ENCODE peak calls at places on chromosomes 11 and 22, in eight cellular contexts. One of them, this sample, is unnamed.

GRCh38 chr22:33018232-33018864 is 39.8 kb downstream of the SYN3 start:
- DNase-seq in OCI-LY7: peak
- DNase-seq in GM23248: peak
- DNase-seq in hepatocyte: peak
- DNase-seq in HCT116: peak
- DNase-seq in PC-3: peak
- DNase-seq in MM.1S: peak
- DNase-seq in GM23338: peak
- DNase-seq in this sample: peak

GRCh38 chr11:2304156-2305139 is 2.6 kb downstream of the TSPAN32 start:
- DNase-seq in OCI-LY7: no peak
- DNase-seq in GM23248: no peak
- DNase-seq in hepatocyte: no peak
- DNase-seq in HCT116: no peak
- DNase-seq in PC-3: no peak
- DNase-seq in MM.1S: no peak
- DNase-seq in GM23338: no peak
- DNase-seq in this sample: no peak

GRCh38 chr11:68840661-68841653 is 759 bp downstream of the CPT1A start:
- DNase-seq in OCI-LY7: peak
- DNase-seq in GM23248: peak
- DNase-seq in hepatocyte: peak
- DNase-seq in HCT116: no peak
- DNase-seq in PC-3: peak
- DNase-seq in MM.1S: peak
- DNase-seq in GM23338: peak
- DNase-seq in this sample: peak

GRCh38 chr11:8060801-8061554 is 20.0 kb upstream of the TUB start:
- DNase-seq in OCI-LY7: no peak
- DNase-seq in GM23248: peak
- DNase-seq in hepatocyte: no peak
- DNase-seq in HCT116: no peak
- DNase-seq in PC-3: no peak
- DNase-seq in MM.1S: no peak
- DNase-seq in GM23338: no peak
- DNase-seq in this sample: no peak

GRCh38 chr11:32643526-32643925 is 59.9 kb downstream of the EIF3M start:
- DNase-seq in OCI-LY7: no peak
- DNase-seq in GM23248: peak
- DNase-seq in hepatocyte: no peak
- DNase-seq in HCT116: no peak
- DNase-seq in PC-3: peak
- DNase-seq in MM.1S: no peak
- DNase-seq in GM23338: no peak
- DNase-seq in this sample: no peak

GRCh38 chr11:114193730-114194674 is 102.2 kb upstream of the NNMT start:
- DNase-seq in OCI-LY7: no peak
- DNase-seq in GM23248: no peak
- DNase-seq in hepatocyte: no peak
- DNase-seq in HCT116: no peak
- DNase-seq in PC-3: no peak
- DNase-seq in MM.1S: no peak
- DNase-seq in GM23338: no peak
- DNase-seq in this sample: no peak

GRCh38 chr11:33703234-33703633 is 2.6 kb upstream of the C11orf91 start:
- DNase-seq in OCI-LY7: no peak
- DNase-seq in GM23248: no peak
- DNase-seq in hepatocyte: peak
- DNase-seq in HCT116: no peak
- DNase-seq in PC-3: no peak
- DNase-seq in MM.1S: no peak
- DNase-seq in GM23338: no peak
- DNase-seq in this sample: no peak

GRCh38 chr11:117239295-117239694 is 6.8 kb downstream of the RNF214 start:
- DNase-seq in OCI-LY7: no peak
- DNase-seq in GM23248: peak
- DNase-seq in hepatocyte: peak
- DNase-seq in HCT116: no peak
- DNase-seq in PC-3: peak
- DNase-seq in MM.1S: no peak
- DNase-seq in GM23338: no peak
- DNase-seq in this sample: no peak

GRCh38 chr11:67287355-67288197 is 1.5 kb upstream of the ANKRD13D start:
- DNase-seq in OCI-LY7: peak
- DNase-seq in GM23248: no peak
- DNase-seq in hepatocyte: no peak
- DNase-seq in HCT116: no peak
- DNase-seq in PC-3: no peak
- DNase-seq in MM.1S: no peak
- DNase-seq in GM23338: no peak
- DNase-seq in this sample: no peak

GRCh38 chr22:32628626-32629587 is 154.3 kb downstream of the FBXO7 start:
- DNase-seq in OCI-LY7: no peak
- DNase-seq in GM23248: peak
- DNase-seq in hepatocyte: peak
- DNase-seq in HCT116: no peak
- DNase-seq in PC-3: no peak
- DNase-seq in MM.1S: peak
- DNase-seq in GM23338: no peak
- DNase-seq in this sample: no peak

GRCh38 chr11:2525941-2526807 is 81.4 kb downstream of the KCNQ1 start:
- DNase-seq in OCI-LY7: no peak
- DNase-seq in GM23248: no peak
- DNase-seq in hepatocyte: no peak
- DNase-seq in HCT116: no peak
- DNase-seq in PC-3: no peak
- DNase-seq in MM.1S: no peak
- DNase-seq in GM23338: no peak
- DNase-seq in this sample: no peak

GRCh38 chr11:2104524-2105440 is 34.4 kb downstream of the IGF2 start:
- DNase-seq in OCI-LY7: no peak
- DNase-seq in GM23248: no peak
- DNase-seq in hepatocyte: no peak
- DNase-seq in HCT116: no peak
- DNase-seq in PC-3: no peak
- DNase-seq in MM.1S: no peak
- DNase-seq in GM23338: no peak
- DNase-seq in this sample: no peak

GRCh38 chr22:40975346-40975745 is 24.2 kb downstream of the RBX1 start:
- DNase-seq in OCI-LY7: no peak
- DNase-seq in GM23248: peak
- DNase-seq in hepatocyte: no peak
- DNase-seq in HCT116: no peak
- DNase-seq in PC-3: no peak
- DNase-seq in MM.1S: no peak
- DNase-seq in GM23338: no peak
- DNase-seq in this sample: no peak

GRCh38 chr11:19161651-19162050 is 40.1 kb downstream of the CSRP3 start:
- DNase-seq in OCI-LY7: no peak
- DNase-seq in GM23248: no peak
- DNase-seq in hepatocyte: no peak
- DNase-seq in HCT116: no peak
- DNase-seq in PC-3: no peak
- DNase-seq in MM.1S: no peak
- DNase-seq in GM23338: no peak
- DNase-seq in this sample: no peak

GRCh38 chr11:19162946-19163345 is 38.8 kb downstream of the CSRP3 start:
- DNase-seq in OCI-LY7: no peak
- DNase-seq in GM23248: no peak
- DNase-seq in hepatocyte: no peak
- DNase-seq in HCT116: no peak
- DNase-seq in PC-3: no peak
- DNase-seq in MM.1S: no peak
- DNase-seq in GM23338: no peak
- DNase-seq in this sample: no peak

GRCh38 chr11:19164881-19165280 is 36.9 kb downstream of the CSRP3 start:
- DNase-seq in OCI-LY7: no peak
- DNase-seq in GM23248: no peak
- DNase-seq in hepatocyte: no peak
- DNase-seq in HCT116: no peak
- DNase-seq in PC-3: no peak
- DNase-seq in MM.1S: no peak
- DNase-seq in GM23338: no peak
- DNase-seq in this sample: no peak

GRCh38 chr11:19164230-19164855 is 37.4 kb downstream of the CSRP3 start:
- DNase-seq in OCI-LY7: no peak
- DNase-seq in GM23248: no peak
- DNase-seq in hepatocyte: no peak
- DNase-seq in HCT116: no peak
- DNase-seq in PC-3: no peak
- DNase-seq in MM.1S: no peak
- DNase-seq in GM23338: no peak
- DNase-seq in this sample: no peak

DNA sequence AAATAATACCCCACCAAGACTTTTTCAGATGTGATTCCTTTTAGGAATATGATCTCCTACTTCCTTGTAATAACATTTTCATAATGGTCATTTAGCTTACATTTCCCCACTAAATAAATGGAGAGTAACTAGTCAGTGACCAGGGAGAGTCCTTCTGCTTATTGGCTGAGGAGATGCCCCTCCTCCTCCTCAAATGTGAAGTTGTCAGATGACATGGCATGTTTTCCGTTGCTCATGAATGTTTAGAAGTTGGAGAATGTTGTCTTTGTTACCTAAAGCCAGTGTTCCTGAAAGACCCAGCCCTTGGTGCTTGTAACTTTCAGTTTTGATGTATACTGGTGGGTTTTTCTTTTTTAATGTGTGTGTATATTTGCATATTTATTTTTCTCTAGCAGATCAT is 38.2 kb downstream of the CSRP3 start:
- DNase-seq in OCI-LY7: no peak
- DNase-seq in GM23248: no peak
- DNase-seq in hepatocyte: no peak
- DNase-seq in HCT116: no peak
- DNase-seq in PC-3: no peak
- DNase-seq in MM.1S: no peak
- DNase-seq in GM23338: no peak
- DNase-seq in this sample: no peak
- TF ChIP-seq EZH2phosphoT487 in OCI-LY7: no peak
- TF ChIP-seq EZH2phosphoT487 in GM23248: no peak
- TF ChIP-seq EZH2phosphoT487 in hepatocyte: no peak
- TF ChIP-seq EZH2phosphoT487 in HCT116: no peak
- TF ChIP-seq EZH2phosphoT487 in PC-3: no peak
- TF ChIP-seq EZH2phosphoT487 in MM.1S: no peak
- TF ChIP-seq EZH2phosphoT487 in GM23338: no peak
- TF ChIP-seq EZH2phosphoT487 in this sample: no peak

GRCh38 chr22:46618104-46618647 is 2.0 kb upstream of the GRAMD4 start:
- DNase-seq in OCI-LY7: no peak
- DNase-seq in GM23248: no peak
- DNase-seq in hepatocyte: no peak
- DNase-seq in HCT116: no peak
- DNase-seq in PC-3: no peak
- DNase-seq in MM.1S: no peak
- DNase-seq in GM23338: no peak
- DNase-seq in this sample: no peak

GRCh38 chr22:46619830-46620501 is at the start of gene GRAMD4:
- DNase-seq in OCI-LY7: no peak
- DNase-seq in GM23248: peak
- DNase-seq in hepatocyte: no peak
- DNase-seq in HCT116: no peak
- DNase-seq in PC-3: no peak
- DNase-seq in MM.1S: no peak
- DNase-seq in GM23338: no peak
- DNase-seq in this sample: peak

GRCh38 chr22:46617250-46618103 is 2.7 kb upstream of the GRAMD4 start:
- DNase-seq in OCI-LY7: no peak
- DNase-seq in GM23248: peak
- DNase-seq in hepatocyte: no peak
- DNase-seq in HCT116: no peak
- DNase-seq in PC-3: no peak
- DNase-seq in MM.1S: no peak
- DNase-seq in GM23338: no peak
- DNase-seq in this sample: no peak

GRCh38 chr22:46619240-46619829 is 851 bp upstream of the GRAMD4 start:
- DNase-seq in OCI-LY7: no peak
- DNase-seq in GM23248: no peak
- DNase-seq in hepatocyte: no peak
- DNase-seq in HCT116: no peak
- DNase-seq in PC-3: no peak
- DNase-seq in MM.1S: no peak
- DNase-seq in GM23338: no peak
- DNase-seq in this sample: no peak

GRCh38 chr22:46618667-46619066 is 1.5 kb upstream of the GRAMD4 start:
- DNase-seq in OCI-LY7: no peak
- DNase-seq in GM23248: no peak
- DNase-seq in hepatocyte: no peak
- DNase-seq in HCT116: no peak
- DNase-seq in PC-3: no peak
- DNase-seq in MM.1S: no peak
- DNase-seq in GM23338: no peak
- DNase-seq in this sample: no peak
- H3K4me3 ChIP-seq in OCI-LY7: no peak
- H3K4me3 ChIP-seq in GM23248: no peak
- H3K4me3 ChIP-seq in hepatocyte: no peak
- H3K4me3 ChIP-seq in HCT116: no peak
- H3K4me3 ChIP-seq in PC-3: no peak
- H3K4me3 ChIP-seq in MM.1S: no peak
- H3K4me3 ChIP-seq in GM23338: no peak
- H3K4me3 ChIP-seq in this sample: no peak

GRCh38 chr11:13242564-13242963 is 35.0 kb upstream of the BMAL1 start:
- DNase-seq in OCI-LY7: no peak
- DNase-seq in GM23248: peak
- DNase-seq in hepatocyte: no peak
- DNase-seq in HCT116: no peak
- DNase-seq in PC-3: peak
- DNase-seq in MM.1S: no peak
- DNase-seq in GM23338: no peak
- DNase-seq in this sample: no peak
- H3K4me2 ChIP-seq in OCI-LY7: no peak
- H3K4me2 ChIP-seq in GM23248: no peak
- H3K4me2 ChIP-seq in hepatocyte: no peak
- H3K4me2 ChIP-seq in HCT116: no peak
- H3K4me2 ChIP-seq in PC-3: peak
- H3K4me2 ChIP-seq in MM.1S: no peak
- H3K4me2 ChIP-seq in GM23338: no peak
- H3K4me2 ChIP-seq in this sample: no peak

DNA sequence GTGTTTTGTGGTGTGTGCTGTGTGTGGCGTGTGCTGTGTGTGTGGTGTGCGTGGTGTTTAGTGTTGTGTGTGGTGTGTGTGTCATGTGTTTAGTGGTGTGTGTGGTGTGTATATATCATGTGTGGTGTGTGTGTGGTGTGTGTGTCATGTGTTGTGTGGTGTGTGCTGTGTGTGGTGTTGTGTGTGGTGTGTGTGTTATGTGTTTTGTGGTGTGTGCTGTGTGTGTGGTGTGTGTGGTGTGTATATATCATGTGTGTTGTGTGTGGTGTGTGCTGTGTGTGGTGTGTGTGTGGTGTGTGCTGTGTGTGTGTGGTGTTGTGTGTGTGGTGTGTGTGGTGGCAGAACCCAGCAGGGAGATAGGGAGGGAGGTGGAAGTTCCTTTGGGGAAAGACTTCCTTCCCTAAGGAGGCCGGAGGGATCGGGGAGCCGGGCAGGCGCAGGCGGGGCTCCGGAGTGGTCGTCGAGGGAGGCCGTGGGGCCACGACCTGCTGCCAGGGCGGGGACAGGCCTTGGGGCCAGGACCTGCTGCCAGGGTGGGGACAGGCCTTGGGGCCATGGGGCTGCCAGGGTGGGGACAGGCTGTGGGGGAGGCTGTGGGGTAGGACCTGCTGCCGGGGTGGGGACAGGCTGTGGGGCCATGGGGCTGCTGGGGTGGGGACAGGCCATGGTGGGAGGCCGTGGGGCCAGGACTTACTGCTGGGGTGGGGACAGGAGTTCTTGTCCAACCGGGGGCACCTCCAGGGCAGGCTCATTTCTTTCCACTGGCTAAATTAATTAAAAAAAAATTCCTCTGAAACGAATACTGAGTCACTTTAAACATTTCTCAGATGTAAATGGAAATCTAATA is 15.2 kb downstream of the PIM3 start:
- DNase-seq in OCI-LY7: no peak
- DNase-seq in GM23248: peak
- DNase-seq in hepatocyte: no peak
- DNase-seq in HCT116: no peak
- DNase-seq in PC-3: no peak
- DNase-seq in MM.1S: no peak
- DNase-seq in GM23338: peak
- DNase-seq in this sample: peak
- TF ChIP-seq EZH2phosphoT487 in OCI-LY7: no peak
- TF ChIP-seq EZH2phosphoT487 in GM23248: no peak
- TF ChIP-seq EZH2phosphoT487 in hepatocyte: no peak
- TF ChIP-seq EZH2phosphoT487 in HCT116: no peak
- TF ChIP-seq EZH2phosphoT487 in PC-3: no peak
- TF ChIP-seq EZH2phosphoT487 in MM.1S: no peak
- TF ChIP-seq EZH2phosphoT487 in GM23338: no peak
- TF ChIP-seq EZH2phosphoT487 in this sample: no peak

This sample was measured in neural progenitor cell.